ENCODE peak calls at places on chromosomes 6 and 20, in eight cellular contexts. L, K, J, D, Z, T, A and F are unnamed samples.

GRCh38 chr20:48846516-48847492 is 19.0 kb upstream of the PREX1 start:
- DNase-seq in K (no peak), J (peak), A (peak), L (no peak), Z (no peak), D (peak), T (no peak), F (no peak)

GRCh38 chr6:42046491-42047219 is 3.7 kb upstream of the TAF8 start:
- DNase-seq in Z (no peak), J (no peak), D (no peak), T (no peak), A (no peak), K (no peak), L (no peak), F (no peak)

GRCh38 chr20:52150440-52151258 is 40.9 kb downstream of the ZFP64 start:
- DNase-seq in T (no peak), J (peak), K (peak), D (peak), A (peak), Z (peak), L (no peak), F (peak)

GRCh38 chr20:483791-484644 is 21.7 kb upstream of the TBC1D20 start:
- DNase-seq in L (no peak), A (no peak), J (no peak), K (no peak), D (no peak), T (no peak), Z (no peak), F (no peak)

GRCh38 chr20:63749597-63750508 is 10.3 kb downstream of the SLC2A4RG start:
- DNase-seq in L (no peak), A (no peak), J (no peak), Z (no peak), K (no peak), T (no peak), D (no peak), F (no peak)

GRCh38 chr20:45368221-45368980 is 5.4 kb downstream of the SYS1 start:
- DNase-seq in Z (no peak), D (no peak), A (no peak), K (no peak), L (no peak), J (no peak), T (no peak), F (no peak)

GRCh38 chr20:56606174-56606945 is 22.7 kb upstream of the TFAP2C start:
- DNase-seq in L (peak), A (no peak), J (peak), T (no peak), D (no peak), K (no peak), Z (no peak), F (no peak)

GRCh38 chr20:10922941-10923340 is 249.1 kb upstream of the JAG1 start:
- DNase-seq in T (no peak), A (peak), K (peak), Z (peak), J (no peak), D (peak), L (no peak), F (no peak)

GRCh38 chr6:170089937-170090335 is 200.9 kb downstream of the DLL1 start:
- DNase-seq in L (no peak), J (no peak), D (no peak), A (no peak), K (no peak), T (no peak), Z (no peak), F (no peak)

GRCh38 chr20:59966428-59966827 is 8.2 kb downstream of the CDH26 start:
- DNase-seq in T (no peak), A (no peak), Z (no peak), D (no peak), L (no peak), J (no peak), K (no peak), F (no peak)

GRCh38 chr6:142856857-142857608 is 87.9 kb downstream of the HIVEP2 start:
- DNase-seq in A (no peak), Z (no peak), D (no peak), T (no peak), J (no peak), K (no peak), L (no peak), F (no peak)

GRCh38 chr6:14897836-14898235 is 348.0 kb upstream of the JARID2 start:
- DNase-seq in J (no peak), Z (no peak), T (no peak), A (no peak), D (no peak), L (no peak), K (no peak), F (no peak)

GRCh38 chr20:24077145-24077544 is 88.6 kb upstream of the GGTLC1 start:
- DNase-seq in L (no peak), D (no peak), J (no peak), T (no peak), A (no peak), Z (no peak), K (no peak), F (no peak)